ENCODE peak calls at places on chromosomes 4 and X, in seven cellular contexts. S is NB4, K is tibial artery, A is left ventricle myocardium inferior, P is astrocyte, V is BJ, G is dorsolateral prefrontal cortex. J is an unnamed sample.

GRCh38 chr4:182507808-182508207 is 264.6 kb downstream of the TENM3 start:
- DNase-seq in S (no peak), K (no peak), A (no peak), P (no peak), V (no peak), G (no peak), J (no peak)

GRCh38 chr4:82381235-82381634 is 7.4 kb upstream of the HNRNPD start:
- DNase-seq in S (no peak), K (no peak), A (no peak), P (no peak), V (no peak), G (no peak), J (no peak)

GRCh38 chrX:97858592-97858991 is 974.9 kb downstream of the RPA4 start:
- DNase-seq in S (no peak), K (no peak), A (no peak), P (peak; percentile 27), V (no peak), G (no peak), J (no peak)

GRCh38 chr4:38663021-38663800 is 788 bp upstream of the KLF3 start:
- DNase-seq in S (peak; percentile 85), K (peak; percentile 24), A (no peak), P (no peak), V (peak; percentile 19), G (no peak), J (peak; percentile 40)

GRCh38 chr4:188767496-188767895 is 628.3 kb downstream of the TRIML1 start:
- DNase-seq in S (no peak), K (no peak), A (no peak), P (no peak), V (no peak), G (no peak), J (no peak)

GRCh38 chr4:20443406-20443805 is 191.7 kb downstream of the SLIT2 start:
- DNase-seq in S (no peak), K (no peak), A (no peak), P (no peak), V (no peak), G (no peak), J (no peak)

GRCh38 chrX:125709074-125709473 is 389.4 kb downstream of the TEX13C start:
- DNase-seq in S (no peak), K (no peak), A (no peak), P (no peak), V (no peak), G (no peak), J (no peak)

GRCh38 chr4:113635739-113636437 is 125.7 kb downstream of the CAMK2D start:
- DNase-seq in S (no peak), K (no peak), A (no peak), P (peak; percentile 90), V (no peak), G (no peak), J (peak; percentile 23)

GRCh38 chrX:1809581-1809980 is 194.7 kb downstream of the ASMT start:
- DNase-seq in S (no peak), K (no peak), A (no peak), P (no peak), V (no peak), G (no peak), J (no peak)

GRCh38 chr4:62431513-62431912 is 1231.4 kb downstream of the ADGRL3 start:
- DNase-seq in S (no peak), K (no peak), A (no peak), P (no peak), V (no peak), G (no peak), J (no peak)

GRCh38 chr4:138736362-138736761 is 279.2 kb upstream of the NOCT start:
- DNase-seq in S (no peak), K (no peak), A (no peak), P (peak; percentile 37), V (peak; percentile 20), G (no peak), J (no peak)

GRCh38 chr4:127667772-127668171 is 35.0 kb downstream of the INTU start:
- DNase-seq in S (no peak), K (no peak), A (no peak), P (no peak), V (no peak), G (no peak), J (no peak)

GRCh38 chr4:78747328-78747946 is 28.7 kb upstream of the BMP2K start:
- DNase-seq in S (no peak), K (no peak), A (no peak), P (peak; percentile 21), V (peak; percentile 65), G (no peak), J (peak; percentile 24)

GRCh38 chrX:34555481-34555880 is 101.6 kb downstream of the TMEM47 start:
- DNase-seq in S (no peak), K (no peak), A (no peak), P (no peak), V (no peak), G (no peak), J (no peak)

GRCh38 chr4:184503869-184504300 is 29.5 kb upstream of the IRF2 start:
- DNase-seq in S (peak; percentile 21), K (no peak), A (no peak), P (peak; percentile 19), V (no peak), G (no peak), J (no peak)

GRCh38 chr4:15400911-15401671 is 26.7 kb upstream of the C1QTNF7 start:
- DNase-seq in S (peak; percentile 98), K (peak; percentile 81), A (peak; percentile 47), P (peak; percentile 71), V (peak; percentile 74), G (peak; percentile 24), J (peak; percentile 76)

GRCh38 chr4:161317000-161317399 is 846.8 kb downstream of the FSTL5 start:
- DNase-seq in S (no peak), K (no peak), A (no peak), P (no peak), V (no peak), G (no peak), J (no peak)

GRCh38 chr4:117771647-117772337 is 262.5 kb upstream of the NDST3 start:
- DNase-seq in S (peak; percentile 10), K (no peak), A (no peak), P (no peak), V (no peak), G (no peak), J (no peak)

GRCh38 chrX:7083468-7084396 is 63.8 kb upstream of the STS start:
- DNase-seq in S (peak; percentile 92), K (no peak), A (no peak), P (peak; percentile 99), V (peak; percentile 55), G (no peak), J (peak; percentile 84)

DNA sequence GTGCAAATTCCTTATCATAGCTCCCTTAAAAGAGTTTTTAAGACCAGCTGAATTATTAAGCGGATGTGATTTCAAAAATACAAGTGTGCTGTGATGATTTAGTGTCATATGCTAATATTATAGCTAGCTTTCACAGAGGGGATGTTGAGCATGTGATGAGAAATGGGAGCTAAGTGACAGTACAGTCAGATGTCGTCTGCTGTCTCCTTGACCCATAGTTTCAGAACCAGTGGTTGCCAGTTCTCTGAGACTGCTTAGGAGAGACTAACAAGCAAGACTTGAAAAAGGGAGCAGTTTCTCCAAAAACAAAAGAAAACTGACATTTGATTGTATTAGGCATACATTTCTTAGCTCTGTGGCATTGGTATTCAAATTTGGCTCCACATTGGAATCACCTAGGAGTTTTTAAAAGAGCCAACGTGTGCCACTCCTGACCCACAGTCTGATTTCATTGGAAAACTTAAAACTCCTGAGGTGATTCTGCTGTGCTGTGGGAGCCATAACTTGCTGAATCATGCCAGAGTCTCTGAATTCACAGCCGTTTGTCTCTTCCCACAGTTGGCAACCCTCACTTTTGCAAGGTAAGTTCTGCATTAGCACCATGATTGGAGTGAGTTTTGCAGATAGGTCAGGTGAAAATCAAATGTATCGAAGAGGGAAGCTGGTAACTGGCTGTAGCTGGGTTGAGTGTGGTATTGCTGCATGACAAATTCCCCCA is 20.3 kb downstream of the FUNDC2 start:
- DNase-seq in S (no peak), K (no peak), A (no peak), P (no peak), V (no peak), G (no peak), J (no peak)
- H3K4me3 ChIP-seq in S (no peak overlapping the region), K (no peak overlapping the region), A (no peak overlapping the region), P (no peak overlapping the region), V (no peak overlapping the region), G (no peak overlapping the region), J (no peak overlapping the region)

GRCh38 chrX:107448625-107449468 is 605 bp upstream of the FRMPD3 start:
- DNase-seq in S (no peak), K (no peak), A (no peak), P (no peak), V (no peak), G (no peak), J (no peak)
- TF ChIP-seq CTCF in S (no peak), K (no peak), A (no peak), P (no peak), V (no peak), G (no peak), J (no peak)

GRCh38 chrX:31590581-31591113 is 518.8 kb upstream of the FTHL17 start:
- DNase-seq in S (no peak), K (no peak), A (no peak), P (peak; percentile 65), V (no peak), G (no peak), J (no peak)
- H3K4me3 ChIP-seq in S (no peak overlapping the region), K (no peak overlapping the region), A (no peak overlapping the region), P (no peak overlapping the region), V (no peak overlapping the region), G (no peak overlapping the region), J (no peak overlapping the region)

GRCh38 chrX:132953358-132953757 is 5.1 kb downstream of the HS6ST2 start:
- DNase-seq in S (no peak), K (no peak), A (no peak), P (no peak), V (no peak), G (peak; percentile 28), J (no peak)

GRCh38 chrX:132954323-132954722 is 4.1 kb downstream of the HS6ST2 start:
- DNase-seq in S (no peak), K (no peak), A (no peak), P (no peak), V (no peak), G (no peak), J (no peak)

DNA sequence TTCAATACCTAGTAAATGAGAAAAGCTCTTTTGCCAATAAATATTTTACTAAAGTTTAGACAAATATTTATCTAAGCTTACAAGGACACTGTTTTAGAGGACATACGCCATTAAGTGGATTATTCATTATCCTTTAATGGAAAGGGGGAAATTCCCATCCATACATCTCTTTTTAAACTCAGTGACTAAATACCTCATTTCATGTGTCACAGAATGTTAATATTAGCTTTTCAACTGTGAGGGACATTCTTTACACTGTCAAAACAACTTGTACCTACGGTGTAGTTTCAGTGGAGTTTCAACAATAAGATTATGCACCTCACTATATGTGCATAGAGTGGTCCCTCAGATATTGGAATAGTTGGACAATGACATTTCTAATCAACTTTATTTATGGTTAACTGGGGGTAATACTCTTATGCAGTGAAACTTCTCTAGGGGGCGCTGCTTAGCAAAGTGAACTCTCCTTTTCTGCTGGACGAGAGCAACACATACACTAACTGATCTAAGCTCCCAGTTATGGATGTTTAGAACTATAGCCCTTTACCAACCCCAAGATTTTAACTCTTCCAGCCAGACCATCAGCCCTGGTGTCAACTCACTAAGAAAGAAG is 9.7 kb downstream of the HS6ST2 start:
- DNase-seq in S (peak; percentile 23), K (no peak), A (no peak), P (no peak), V (no peak), G (no peak), J (no peak)
- TF ChIP-seq CTCF in S (peak; percentile 32), K (no peak), A (no peak), P (no peak), V (no peak), G (no peak), J (peak; percentile 15)